ENCODE peak calls at places on chromosomes 7 and 10, in four cellular contexts. E is activated CD4-positive, alpha-beta T cell treated with anti-CD3 and anti-CD28 coated beads for 36 hours; A is gastroesophageal sphincter; L is T-cell. P is an unnamed sample.
A peak's percentile ranks its signal among the peaks of the same experiment; 100 is the strongest.

GRCh38 chr7:51224811-51225581 is 91.6 kb downstream of the COBL start:
- ATAC-seq in A (no peak), E (no peak), L (no peak), P (no peak)

GRCh38 chr7:48101880-48102448 is 12.9 kb downstream of the UPP1 start:
- ATAC-seq in L (no peak), A (no peak), E (peak; percentile 25), P (no peak)

GRCh38 chr7:4762121-4763055 is 13.0 kb upstream of the AP5Z1 start:
- ATAC-seq in A (no peak), E (no peak), L (no peak), P (no peak)

GRCh38 chr7:45293295-45293942 is 135.8 kb downstream of the RAMP3 start:
- ATAC-seq in A (no peak), E (no peak), L (no peak), P (no peak)

GRCh38 chr10:88385601-88386203 is 197.4 kb downstream of the RNLS start:
- ATAC-seq in A (no peak), L (peak; percentile 92), E (peak; percentile 59), P (peak; percentile 92)

GRCh38 chr7:126378642-126379041 is 874.1 kb downstream of the GRM8 start:
- ATAC-seq in L (no peak), A (no peak), E (no peak), P (no peak)

GRCh38 chr7:148746139-148746538 is 47.4 kb downstream of the CUL1 start:
- ATAC-seq in L (no peak), A (no peak), E (no peak), P (no peak)

GRCh38 chr7:37341033-37341630 is 107.5 kb downstream of the ELMO1 start:
- ATAC-seq in L (no peak), A (no peak), E (peak; percentile 38), P (peak; percentile 48)

GRCh38 chr10:45023426-45023825 is 22.7 kb downstream of the ZNF22 start:
- ATAC-seq in A (no peak), L (no peak), E (no peak), P (no peak)